ENCODE peak calls at places on chromosomes 13 and 19, in eight cellular contexts. Z, T, C, L, N, M, R and G are unnamed samples.

GRCh38 chr13:26022538-26023292 is 29.1 kb downstream of the SHISA2 start:
- DNase-seq in N (peak; percentile 94), T (no peak), C (no peak), M (no peak), R (no peak), Z (peak; percentile 88), L (no peak), G (no peak)

GRCh38 chr13:49669735-49670309 is 21.5 kb downstream of the EBPL start:
- DNase-seq in M (peak; percentile 52), Z (no peak), T (no peak), C (no peak), R (peak; percentile 50), L (peak; percentile 55), N (peak; percentile 75), G (no peak)

GRCh38 chr19:19538077-19538764 is at the start of gene CILP2:
- DNase-seq in R (no peak), Z (no peak), L (peak; percentile 42), C (no peak), T (peak; percentile 77), M (peak; percentile 67), N (no peak), G (peak; percentile 73)

GRCh38 chr19:9306443-9306842 is 3.2 kb downstream of the ZNF699 start:
- DNase-seq in Z (no peak), M (no peak), N (peak; percentile 92), C (no peak), L (no peak), R (no peak), T (no peak), G (no peak)

GRCh38 chr19:18274776-18275356 is 614 bp upstream of the IQCN start:
- DNase-seq in Z (peak; percentile 92), T (no peak), L (no peak), R (peak; percentile 66), N (peak; percentile 88), M (no peak), C (peak; percentile 66), G (no peak)

GRCh38 chr13:33433316-33433715 is 147.8 kb upstream of the STARD13 start:
- DNase-seq in L (no peak), N (no peak), M (no peak), C (no peak), Z (no peak), R (no peak), T (no peak), G (no peak)

GRCh38 chr19:27744926-27745844 is 1467.8 kb downstream of the UQCRFS1 start:
- DNase-seq in L (no peak), M (no peak), R (no peak), N (peak; percentile 49), T (no peak), C (no peak), Z (peak; percentile 37), G (peak; percentile 26)

GRCh38 chr19:33513424-33513823 is 8.2 kb downstream of the PEPD start:
- DNase-seq in Z (no peak), R (no peak), C (no peak), L (no peak), T (no peak), M (no peak), N (no peak), G (no peak)